ENCODE peak calls at places on chromosomes 3 and 15, in seven cellular contexts. One of them, this sample, is unnamed.

GRCh38 chr3:179046497-179047353 is 24.9 kb downstream of the ZMAT3 start:
- DNase-seq in ovary: no peak
- DNase-seq in uterus: no peak
- DNase-seq in MM.1S: no peak
- DNase-seq in A549: no peak
- DNase-seq in GM10248: peak; percentile 47
- DNase-seq in AG09309: no peak
- DNase-seq in this sample: no peak

GRCh38 chr3:45966969-45967640 is 23.8 kb downstream of the CXCR6 start:
- DNase-seq in ovary: no peak
- DNase-seq in uterus: no peak
- DNase-seq in MM.1S: no peak
- DNase-seq in A549: no peak
- DNase-seq in GM10248: no peak
- DNase-seq in AG09309: no peak
- DNase-seq in this sample: no peak

GRCh38 chr3:129619726-129620162 is 13.3 kb upstream of the PLXND1 start:
- DNase-seq in ovary: no peak
- DNase-seq in uterus: no peak
- DNase-seq in MM.1S: no peak
- DNase-seq in A549: no peak
- DNase-seq in GM10248: no peak
- DNase-seq in AG09309: no peak
- DNase-seq in this sample: no peak

GRCh38 chr3:5304789-5305680 is 117.5 kb downstream of the EDEM1 start:
- DNase-seq in ovary: peak; percentile 15
- DNase-seq in uterus: no peak
- DNase-seq in MM.1S: peak; percentile 48
- DNase-seq in A549: peak; percentile 65
- DNase-seq in GM10248: peak; percentile 33
- DNase-seq in AG09309: no peak
- DNase-seq in this sample: no peak

GRCh38 chr3:20049275-20049674 is 9.0 kb downstream of the KAT2B start:
- DNase-seq in ovary: no peak
- DNase-seq in uterus: no peak
- DNase-seq in MM.1S: no peak
- DNase-seq in A549: no peak
- DNase-seq in GM10248: no peak
- DNase-seq in AG09309: no peak
- DNase-seq in this sample: no peak

GRCh38 chr3:106341090-106341489 is 472.3 kb upstream of the CBLB start:
- DNase-seq in ovary: no peak
- DNase-seq in uterus: no peak
- DNase-seq in MM.1S: no peak
- DNase-seq in A549: no peak
- DNase-seq in GM10248: no peak
- DNase-seq in AG09309: no peak
- DNase-seq in this sample: no peak

GRCh38 chr3:138938056-138938876 is 8.7 kb downstream of the FOXL2 start:
- DNase-seq in ovary: peak; percentile 54
- DNase-seq in uterus: no peak
- DNase-seq in MM.1S: no peak
- DNase-seq in A549: no peak
- DNase-seq in GM10248: peak; percentile 15
- DNase-seq in AG09309: no peak
- DNase-seq in this sample: no peak

GRCh38 chr3:184419171-184419570 is 39.3 kb downstream of the CHRD start:
- DNase-seq in ovary: no peak
- DNase-seq in uterus: no peak
- DNase-seq in MM.1S: no peak
- DNase-seq in A549: no peak
- DNase-seq in GM10248: no peak
- DNase-seq in AG09309: no peak
- DNase-seq in this sample: no peak

GRCh38 chr3:194833511-194833910 is 147.8 kb downstream of the FAM43A start:
- DNase-seq in ovary: no peak
- DNase-seq in uterus: no peak
- DNase-seq in MM.1S: no peak
- DNase-seq in A549: no peak
- DNase-seq in GM10248: no peak
- DNase-seq in AG09309: no peak
- DNase-seq in this sample: no peak

GRCh38 chr3:16311960-16312451 is 47.0 kb downstream of the OXNAD1 start:
- DNase-seq in ovary: no peak
- DNase-seq in uterus: no peak
- DNase-seq in MM.1S: no peak
- DNase-seq in A549: no peak
- DNase-seq in GM10248: no peak
- DNase-seq in AG09309: no peak
- DNase-seq in this sample: no peak

GRCh38 chr3:17157713-17158112 is 273.0 kb downstream of the PLCL2 start:
- DNase-seq in ovary: no peak
- DNase-seq in uterus: no peak
- DNase-seq in MM.1S: no peak
- DNase-seq in A549: peak; percentile 27
- DNase-seq in GM10248: no peak
- DNase-seq in AG09309: peak; percentile 14
- DNase-seq in this sample: no peak

GRCh38 chr3:51975857-51976549 is 1.1 kb downstream of the ABHD14A start:
- DNase-seq in ovary: peak; percentile 90
- DNase-seq in uterus: peak; percentile 84
- DNase-seq in MM.1S: no peak
- DNase-seq in A549: no peak
- DNase-seq in GM10248: no peak
- DNase-seq in AG09309: peak; percentile 7
- DNase-seq in this sample: no peak

GRCh38 chr15:69164807-69165636 is 4.6 kb downstream of the GLCE start:
- DNase-seq in ovary: no peak
- DNase-seq in uterus: no peak
- DNase-seq in MM.1S: no peak
- DNase-seq in A549: no peak
- DNase-seq in GM10248: no peak
- DNase-seq in AG09309: no peak
- DNase-seq in this sample: no peak

GRCh38 chr15:51131596-51132290 is 37.0 kb upstream of the TNFAIP8L3 start:
- DNase-seq in ovary: no peak
- DNase-seq in uterus: no peak
- DNase-seq in MM.1S: no peak
- DNase-seq in A549: no peak
- DNase-seq in GM10248: no peak
- DNase-seq in AG09309: no peak
- DNase-seq in this sample: no peak

GRCh38 chr3:52455283-52456168 is at the start of gene NISCH:
- DNase-seq in ovary: peak; percentile 91
- DNase-seq in uterus: peak; percentile 90
- DNase-seq in MM.1S: peak; percentile 87
- DNase-seq in A549: peak; percentile 68
- DNase-seq in GM10248: peak; percentile 98
- DNase-seq in AG09309: no peak
- DNase-seq in this sample: peak; percentile 95

GRCh38 chr3:134003066-134003465 is 26.7 kb downstream of the SLCO2A1 start:
- DNase-seq in ovary: no peak
- DNase-seq in uterus: no peak
- DNase-seq in MM.1S: no peak
- DNase-seq in A549: no peak
- DNase-seq in GM10248: no peak
- DNase-seq in AG09309: no peak
- DNase-seq in this sample: no peak

GRCh38 chr15:39358441-39359041 is 222.3 kb upstream of the THBS1 start:
- DNase-seq in ovary: peak; percentile 54
- DNase-seq in uterus: peak; percentile 65
- DNase-seq in MM.1S: no peak
- DNase-seq in A549: no peak
- DNase-seq in GM10248: no peak
- DNase-seq in AG09309: no peak
- DNase-seq in this sample: no peak

GRCh38 chr15:29773816-29774215 is 48.5 kb downstream of the TJP1 start:
- DNase-seq in ovary: no peak
- DNase-seq in uterus: no peak
- DNase-seq in MM.1S: no peak
- DNase-seq in A549: no peak
- DNase-seq in GM10248: no peak
- DNase-seq in AG09309: no peak
- DNase-seq in this sample: no peak

GRCh38 chr3:54713031-54713430 is 214.8 kb downstream of the LRTM1 start:
- DNase-seq in ovary: no peak
- DNase-seq in uterus: no peak
- DNase-seq in MM.1S: no peak
- DNase-seq in A549: no peak
- DNase-seq in GM10248: no peak
- DNase-seq in AG09309: no peak
- DNase-seq in this sample: no peak

GRCh38 chr3:54713455-54713854 is 214.4 kb downstream of the LRTM1 start:
- DNase-seq in ovary: no peak
- DNase-seq in uterus: no peak
- DNase-seq in MM.1S: no peak
- DNase-seq in A549: no peak
- DNase-seq in GM10248: no peak
- DNase-seq in AG09309: no peak
- DNase-seq in this sample: no peak

GRCh38 chr3:54712539-54712938 is 215.3 kb downstream of the LRTM1 start:
- DNase-seq in ovary: no peak
- DNase-seq in uterus: no peak
- DNase-seq in MM.1S: no peak
- DNase-seq in A549: no peak
- DNase-seq in GM10248: no peak
- DNase-seq in AG09309: no peak
- DNase-seq in this sample: no peak

GRCh38 chr3:54710954-54711353 is 216.9 kb downstream of the LRTM1 start:
- DNase-seq in ovary: no peak
- DNase-seq in uterus: no peak
- DNase-seq in MM.1S: no peak
- DNase-seq in A549: no peak
- DNase-seq in GM10248: no peak
- DNase-seq in AG09309: no peak
- DNase-seq in this sample: no peak

DNA sequence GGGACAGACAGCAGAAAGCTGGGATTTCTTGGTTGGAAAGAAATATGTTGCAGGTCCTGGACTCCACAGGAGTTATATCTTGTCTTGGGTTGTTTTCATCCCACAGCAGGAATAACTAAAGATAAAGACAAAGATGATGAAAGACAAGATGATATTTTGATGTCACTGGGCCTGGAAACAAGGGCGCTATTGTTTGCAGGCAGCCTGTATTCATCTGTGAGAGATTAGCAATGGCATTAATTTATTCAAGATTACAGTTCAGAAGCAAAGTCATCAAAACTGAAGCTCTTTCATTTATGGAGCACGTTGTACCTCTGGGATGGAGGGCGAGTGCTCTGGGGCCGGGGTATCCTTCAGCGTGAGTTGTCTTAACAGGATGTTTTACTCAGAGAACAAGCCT is 213.8 kb downstream of the LRTM1 start:
- DNase-seq in ovary: no peak
- DNase-seq in uterus: no peak
- DNase-seq in MM.1S: no peak
- DNase-seq in A549: no peak
- DNase-seq in GM10248: no peak
- DNase-seq in AG09309: no peak
- DNase-seq in this sample: no peak
- TF ChIP-seq CTCF in ovary: no peak
- TF ChIP-seq CTCF in uterus: no peak
- TF ChIP-seq CTCF in MM.1S: no peak
- TF ChIP-seq CTCF in A549: no peak
- TF ChIP-seq CTCF in GM10248: no peak
- TF ChIP-seq CTCF in AG09309: no peak
- TF ChIP-seq CTCF in this sample: no peak

DNA sequence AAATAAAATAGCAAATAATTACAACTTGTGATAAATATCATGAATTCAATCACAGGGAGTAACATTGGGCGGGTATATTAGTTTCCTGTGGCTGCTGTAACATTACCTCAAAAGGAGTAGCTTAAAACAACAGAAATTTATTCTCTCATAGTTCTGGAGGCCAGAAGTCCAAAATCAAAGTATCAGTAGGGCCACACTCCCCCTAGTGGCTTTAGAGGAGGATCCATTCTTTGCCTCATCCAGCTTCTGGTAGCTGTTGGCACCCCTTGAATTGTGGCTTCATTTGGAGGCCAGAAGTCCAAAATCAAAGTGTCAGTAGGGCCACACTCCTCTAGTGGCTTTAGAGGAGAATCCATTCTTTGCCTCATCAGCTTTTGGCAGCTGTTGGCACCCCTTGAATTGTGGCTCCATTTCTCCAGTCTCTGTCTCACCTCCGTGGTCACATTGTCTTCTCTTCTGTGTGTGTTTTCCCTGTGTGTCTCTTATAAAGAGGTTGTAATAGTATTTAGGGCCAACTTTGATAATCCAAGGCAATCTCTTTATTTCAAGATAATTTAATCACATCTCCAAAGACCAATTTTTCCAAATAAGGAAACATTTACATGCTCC is 3.1 kb upstream of the CFAP20DC start:
- DNase-seq in ovary: no peak
- DNase-seq in uterus: no peak
- DNase-seq in MM.1S: peak; percentile 59
- DNase-seq in A549: peak; percentile 37
- DNase-seq in GM10248: peak; percentile 22
- DNase-seq in AG09309: no peak
- DNase-seq in this sample: no peak
- TF ChIP-seq CTCF in ovary: no peak
- TF ChIP-seq CTCF in uterus: no peak
- TF ChIP-seq CTCF in MM.1S: peak; percentile 60
- TF ChIP-seq CTCF in A549: peak; percentile 50
- TF ChIP-seq CTCF in GM10248: peak; percentile 47
- TF ChIP-seq CTCF in AG09309: peak; percentile 77
- TF ChIP-seq CTCF in this sample: peak; percentile 64

GRCh38 chr15:42736178-42736792 is 643 bp downstream of the CDAN1 start:
- DNase-seq in ovary: peak; percentile 70
- DNase-seq in uterus: peak; percentile 47
- DNase-seq in MM.1S: peak; percentile 19
- DNase-seq in A549: no peak
- DNase-seq in GM10248: peak; percentile 65
- DNase-seq in AG09309: no peak
- DNase-seq in this sample: peak; percentile 84

GRCh38 chr15:42734076-42734672 is 2.8 kb downstream of the CDAN1 start:
- DNase-seq in ovary: no peak
- DNase-seq in uterus: no peak
- DNase-seq in MM.1S: no peak
- DNase-seq in A549: no peak
- DNase-seq in GM10248: peak; percentile 47
- DNase-seq in AG09309: no peak
- DNase-seq in this sample: peak; percentile 75

GRCh38 chr15:42735382-42736165 is 1.4 kb downstream of the CDAN1 start:
- DNase-seq in ovary: no peak
- DNase-seq in uterus: no peak
- DNase-seq in MM.1S: no peak
- DNase-seq in A549: no peak
- DNase-seq in GM10248: no peak
- DNase-seq in AG09309: no peak
- DNase-seq in this sample: peak; percentile 83

GRCh38 chr15:42736793-42737528 is at the start of gene CDAN1:
- DNase-seq in ovary: peak; percentile 95
- DNase-seq in uterus: peak; percentile 94
- DNase-seq in MM.1S: peak; percentile 91
- DNase-seq in A549: peak; percentile 69
- DNase-seq in GM10248: peak; percentile 100
- DNase-seq in AG09309: peak; percentile 8
- DNase-seq in this sample: peak; percentile 97

GRCh38 chr15:42737529-42738328 is 801 bp upstream of the CDAN1 start:
- DNase-seq in ovary: no peak
- DNase-seq in uterus: no peak
- DNase-seq in MM.1S: peak; percentile 30
- DNase-seq in A549: peak; percentile 49
- DNase-seq in GM10248: no peak
- DNase-seq in AG09309: no peak
- DNase-seq in this sample: peak; percentile 51
- TF ChIP-seq CTCF in ovary: no peak
- TF ChIP-seq CTCF in uterus: no peak
- TF ChIP-seq CTCF in MM.1S: peak; percentile 39
- TF ChIP-seq CTCF in A549: peak; percentile 63
- TF ChIP-seq CTCF in GM10248: no peak
- TF ChIP-seq CTCF in AG09309: peak; percentile 27
- TF ChIP-seq CTCF in this sample: peak; percentile 14

GRCh38 chr3:11161666-11162065 is 7.4 kb downstream of the HRH1 start:
- DNase-seq in ovary: no peak
- DNase-seq in uterus: no peak
- DNase-seq in MM.1S: no peak
- DNase-seq in A549: no peak
- DNase-seq in GM10248: no peak
- DNase-seq in AG09309: no peak
- DNase-seq in this sample: no peak
- TF ChIP-seq CTCF in ovary: no peak
- TF ChIP-seq CTCF in uterus: no peak
- TF ChIP-seq CTCF in MM.1S: no peak
- TF ChIP-seq CTCF in A549: no peak
- TF ChIP-seq CTCF in GM10248: no peak
- TF ChIP-seq CTCF in AG09309: no peak
- TF ChIP-seq CTCF in this sample: no peak

This sample was measured in osteocyte.